ENCODE peak calls at places on chromosomes 16 and 17, in five cellular contexts. One of them, this sample, is unnamed.

GRCh38 chr16:82062645-82063058 is 27.6 kb downstream of the HSD17B2 start:
- DNase-seq in SK-N-MC: no peak
- DNase-seq in Panc1: no peak
- DNase-seq in HCT116: no peak
- DNase-seq in breast epithelium: no peak
- DNase-seq in this sample: no peak

GRCh38 chr16:14050297-14051027 is 20.7 kb upstream of the MRTFB start:
- DNase-seq in HCT116: no peak
- DNase-seq in breast epithelium: peak; percentile 54
- DNase-seq in Panc1: no peak
- DNase-seq in SK-N-MC: no peak
- DNase-seq in this sample: peak; percentile 62

GRCh38 chr17:44379887-44380286 is 9.6 kb downstream of the ITGA2B start:
- DNase-seq in SK-N-MC: no peak
- DNase-seq in HCT116: no peak
- DNase-seq in Panc1: no peak
- DNase-seq in breast epithelium: no peak
- DNase-seq in this sample: no peak

GRCh38 chr16:75761111-75761510 is 34.8 kb upstream of the CPHXL start:
- DNase-seq in SK-N-MC: no peak
- DNase-seq in Panc1: no peak
- DNase-seq in breast epithelium: no peak
- DNase-seq in HCT116: no peak
- DNase-seq in this sample: no peak

GRCh38 chr17:47741793-47742145 is 8.7 kb downstream of the TBX21 start:
- DNase-seq in HCT116: no peak
- DNase-seq in Panc1: no peak
- DNase-seq in breast epithelium: no peak
- DNase-seq in SK-N-MC: no peak
- DNase-seq in this sample: no peak

GRCh38 chr17:22233382-22233781 is 541.1 kb downstream of the KCNJ18 start:
- DNase-seq in HCT116: no peak
- DNase-seq in SK-N-MC: no peak
- DNase-seq in Panc1: no peak
- DNase-seq in breast epithelium: no peak
- DNase-seq in this sample: no peak

GRCh38 chr17:9443811-9444210 is 131.8 kb downstream of the STX8 start:
- DNase-seq in HCT116: no peak
- DNase-seq in Panc1: no peak
- DNase-seq in breast epithelium: no peak
- DNase-seq in SK-N-MC: no peak
- DNase-seq in this sample: no peak

GRCh38 chr16:22141746-22142145 is 20.6 kb upstream of the SDR42E2 start:
- DNase-seq in breast epithelium: no peak
- DNase-seq in SK-N-MC: no peak
- DNase-seq in HCT116: peak; percentile 21
- DNase-seq in Panc1: no peak
- DNase-seq in this sample: peak; percentile 6

GRCh38 chr17:7478276-7479138 is 924 bp downstream of the ZBTB4 start:
- DNase-seq in HCT116: no peak
- DNase-seq in Panc1: no peak
- DNase-seq in breast epithelium: no peak
- DNase-seq in SK-N-MC: no peak
- DNase-seq in this sample: peak; percentile 35

GRCh38 chr17:27259356-27259755 is 34.6 kb upstream of the WSB1 start:
- DNase-seq in Panc1: no peak
- DNase-seq in SK-N-MC: no peak
- DNase-seq in breast epithelium: no peak
- DNase-seq in HCT116: no peak
- DNase-seq in this sample: no peak

GRCh38 chr17:31582151-31582907 is 190.9 kb downstream of the RAB11FIP4 start:
- DNase-seq in HCT116: no peak
- DNase-seq in Panc1: no peak
- DNase-seq in breast epithelium: peak; percentile 54
- DNase-seq in SK-N-MC: no peak
- DNase-seq in this sample: peak; percentile 73

GRCh38 chr16:67966549-67967182 is 1.8 kb downstream of the SLC12A4 start:
- DNase-seq in breast epithelium: no peak
- DNase-seq in HCT116: peak; percentile 24
- DNase-seq in Panc1: no peak
- DNase-seq in SK-N-MC: no peak
- DNase-seq in this sample: peak; percentile 29
- TF ChIP-seq POLR2AphosphoS5 in breast epithelium: no peak
- TF ChIP-seq POLR2AphosphoS5 in HCT116: no peak
- TF ChIP-seq POLR2AphosphoS5 in Panc1: no peak
- TF ChIP-seq POLR2AphosphoS5 in SK-N-MC: no peak
- TF ChIP-seq POLR2AphosphoS5 in this sample: no peak

GRCh38 chr17:60506312-60506711 is 19.7 kb downstream of the APPBP2 start:
- DNase-seq in SK-N-MC: no peak
- DNase-seq in Panc1: no peak
- DNase-seq in HCT116: no peak
- DNase-seq in breast epithelium: no peak
- DNase-seq in this sample: peak; percentile 33

GRCh38 chr17:60508384-60508980 is 17.6 kb downstream of the APPBP2 start:
- DNase-seq in Panc1: no peak
- DNase-seq in breast epithelium: no peak
- DNase-seq in HCT116: no peak
- DNase-seq in SK-N-MC: no peak
- DNase-seq in this sample: no peak

GRCh38 chr17:60510723-60511122 is 15.3 kb downstream of the APPBP2 start:
- DNase-seq in HCT116: no peak
- DNase-seq in SK-N-MC: no peak
- DNase-seq in Panc1: no peak
- DNase-seq in breast epithelium: no peak
- DNase-seq in this sample: no peak

GRCh38 chr17:60513014-60513413 is 13.0 kb downstream of the APPBP2 start:
- DNase-seq in SK-N-MC: no peak
- DNase-seq in breast epithelium: no peak
- DNase-seq in Panc1: no peak
- DNase-seq in HCT116: no peak
- DNase-seq in this sample: no peak

GRCh38 chr17:60510031-60510430 is 16.0 kb downstream of the APPBP2 start:
- DNase-seq in breast epithelium: no peak
- DNase-seq in HCT116: no peak
- DNase-seq in SK-N-MC: no peak
- DNase-seq in Panc1: no peak
- DNase-seq in this sample: no peak
- TF ChIP-seq POLR2AphosphoS5 in breast epithelium: no peak
- TF ChIP-seq POLR2AphosphoS5 in HCT116: no peak
- TF ChIP-seq POLR2AphosphoS5 in SK-N-MC: no peak
- TF ChIP-seq POLR2AphosphoS5 in Panc1: no peak
- TF ChIP-seq POLR2AphosphoS5 in this sample: no peak

GRCh38 chr17:66716236-66717026 is 118.5 kb upstream of the CACNG5 start:
- DNase-seq in Panc1: no peak
- DNase-seq in breast epithelium: no peak
- DNase-seq in SK-N-MC: peak; percentile 80
- DNase-seq in HCT116: no peak
- DNase-seq in this sample: peak; percentile 52
- TF ChIP-seq POLR2AphosphoS5 in Panc1: no peak
- TF ChIP-seq POLR2AphosphoS5 in breast epithelium: no peak
- TF ChIP-seq POLR2AphosphoS5 in SK-N-MC: peak; percentile 17
- TF ChIP-seq POLR2AphosphoS5 in HCT116: no peak
- TF ChIP-seq POLR2AphosphoS5 in this sample: no peak

DNA sequence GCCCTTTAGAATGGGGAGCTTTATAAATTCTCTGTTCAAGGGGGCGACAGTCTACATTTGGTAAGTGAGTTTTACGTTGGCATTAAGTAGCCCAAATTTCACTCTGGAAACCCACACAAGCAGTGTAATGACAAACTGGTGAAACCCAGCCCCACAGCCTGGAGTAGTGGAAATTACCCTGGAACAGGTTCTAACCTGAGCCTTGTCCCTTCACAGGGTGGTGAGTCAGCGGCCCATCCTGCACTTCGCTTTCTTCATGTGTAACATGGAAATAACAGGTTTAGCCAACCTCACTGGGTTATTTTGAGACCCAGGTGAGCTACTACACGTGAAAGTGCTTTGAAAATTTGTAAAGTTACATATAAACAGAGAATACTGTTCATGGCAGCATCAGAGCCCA is 3.5 kb upstream of the TLCD3A start:
- DNase-seq in Panc1: no peak
- DNase-seq in SK-N-MC: no peak
- DNase-seq in HCT116: no peak
- DNase-seq in breast epithelium: no peak
- DNase-seq in this sample: no peak
- TF ChIP-seq POLR2AphosphoS5 in Panc1: no peak
- TF ChIP-seq POLR2AphosphoS5 in SK-N-MC: no peak
- TF ChIP-seq POLR2AphosphoS5 in HCT116: no peak
- TF ChIP-seq POLR2AphosphoS5 in breast epithelium: no peak
- TF ChIP-seq POLR2AphosphoS5 in this sample: no peak

DNA sequence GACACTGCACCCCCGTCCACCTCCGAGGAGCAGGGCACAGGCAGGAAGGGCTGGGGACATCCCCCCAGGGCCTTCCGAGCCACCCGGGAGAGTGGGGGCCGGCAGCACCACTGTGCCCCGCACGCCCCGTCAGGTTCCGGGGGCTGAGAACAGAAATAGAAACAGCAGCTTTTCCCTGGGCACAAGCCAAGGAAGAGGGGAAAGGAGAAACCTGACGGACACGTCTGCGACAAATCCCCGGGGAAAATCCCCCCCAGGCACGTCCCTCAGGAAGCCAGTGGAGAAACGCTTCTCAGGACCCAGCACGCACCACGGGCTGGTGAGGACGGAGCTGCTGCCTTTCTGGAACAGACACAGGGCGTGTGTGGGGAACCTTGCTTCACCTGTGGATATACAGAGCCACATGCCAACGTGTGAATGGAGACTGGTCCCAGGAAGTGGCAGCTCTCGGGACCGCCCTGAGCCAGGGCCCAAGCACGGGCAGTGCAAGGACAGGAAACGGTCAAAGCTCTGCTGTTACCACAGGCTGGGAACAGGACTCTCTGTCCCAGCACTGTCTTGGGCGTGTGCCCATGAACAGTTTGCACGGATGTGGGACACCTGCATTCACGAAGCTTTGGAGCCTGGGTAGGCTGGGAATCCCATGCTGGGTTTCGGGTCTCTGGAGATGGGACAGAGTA is 1.2 kb upstream of the TMEM204 start:
- DNase-seq in HCT116: no peak
- DNase-seq in breast epithelium: peak; percentile 81
- DNase-seq in SK-N-MC: no peak
- DNase-seq in Panc1: no peak
- DNase-seq in this sample: no peak
- TF ChIP-seq POLR2AphosphoS5 in HCT116: no peak
- TF ChIP-seq POLR2AphosphoS5 in breast epithelium: peak; percentile 49
- TF ChIP-seq POLR2AphosphoS5 in SK-N-MC: no peak
- TF ChIP-seq POLR2AphosphoS5 in Panc1: no peak
- TF ChIP-seq POLR2AphosphoS5 in this sample: no peak

DNA sequence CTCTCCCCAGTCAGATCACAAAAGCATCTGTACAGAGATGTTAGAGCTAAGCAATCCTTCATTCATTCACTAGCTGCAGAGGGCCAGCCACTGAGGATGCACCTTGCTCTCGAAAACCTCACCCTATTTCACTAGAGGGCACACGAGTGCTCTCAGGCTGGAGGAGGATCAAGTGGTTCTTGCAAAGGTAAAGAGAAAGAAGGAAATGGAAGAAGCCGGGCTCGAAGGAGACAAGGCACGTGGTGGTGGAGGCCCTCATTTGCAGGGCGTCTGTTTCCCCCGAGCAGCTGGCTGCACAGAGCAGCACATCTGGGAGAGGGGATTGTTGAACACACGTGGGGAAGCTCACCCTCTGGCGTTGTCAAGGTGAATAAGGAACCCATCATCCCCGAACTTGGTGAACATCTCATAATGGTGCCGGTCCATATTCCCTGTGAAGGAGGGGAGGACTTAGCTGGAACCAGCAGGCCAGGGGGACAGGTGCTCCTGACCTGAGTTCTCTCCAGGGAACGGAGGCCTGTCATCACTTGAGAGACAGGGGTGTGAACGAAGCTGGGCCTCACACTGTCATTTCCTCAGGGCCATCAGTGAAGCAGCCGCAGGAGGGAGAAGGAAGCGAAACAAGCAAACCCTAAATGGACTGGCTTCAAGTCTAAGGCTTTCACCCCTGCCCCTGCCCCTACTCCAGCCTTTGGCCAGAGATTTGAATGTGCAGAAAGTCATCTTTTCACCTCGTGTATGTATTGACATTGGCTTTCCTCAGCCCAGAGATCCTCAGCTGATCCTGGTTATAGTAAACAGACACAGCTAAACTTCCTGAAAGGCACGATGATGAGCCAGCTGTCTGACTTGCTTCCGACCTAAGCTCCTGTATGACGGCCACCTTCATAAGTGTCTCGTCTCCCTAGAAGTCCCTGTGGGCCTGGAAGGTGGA is 27.6 kb downstream of the PRKAR1A start:
- DNase-seq in HCT116: no peak
- DNase-seq in breast epithelium: no peak
- DNase-seq in Panc1: no peak
- DNase-seq in SK-N-MC: no peak
- DNase-seq in this sample: no peak
- TF ChIP-seq POLR2AphosphoS5 in HCT116: no peak
- TF ChIP-seq POLR2AphosphoS5 in breast epithelium: peak; percentile 31
- TF ChIP-seq POLR2AphosphoS5 in Panc1: no peak
- TF ChIP-seq POLR2AphosphoS5 in SK-N-MC: no peak
- TF ChIP-seq POLR2AphosphoS5 in this sample: no peak

GRCh38 chr16:54473201-54473993 is 186.8 kb upstream of the IRX3 start:
- DNase-seq in Panc1: no peak
- DNase-seq in breast epithelium: no peak
- DNase-seq in HCT116: no peak
- DNase-seq in SK-N-MC: no peak
- DNase-seq in this sample: no peak
- TF ChIP-seq POLR2AphosphoS5 in Panc1: no peak
- TF ChIP-seq POLR2AphosphoS5 in breast epithelium: peak; percentile 50
- TF ChIP-seq POLR2AphosphoS5 in HCT116: no peak
- TF ChIP-seq POLR2AphosphoS5 in SK-N-MC: no peak
- TF ChIP-seq POLR2AphosphoS5 in this sample: no peak

GRCh38 chr17:78961571-78961970 is 18.2 kb downstream of the LGALS3BP start:
- DNase-seq in HCT116: no peak
- DNase-seq in SK-N-MC: no peak
- DNase-seq in breast epithelium: no peak
- DNase-seq in Panc1: no peak
- DNase-seq in this sample: no peak

GRCh38 chr17:78959803-78960202 is 19.9 kb downstream of the LGALS3BP start:
- DNase-seq in breast epithelium: no peak
- DNase-seq in SK-N-MC: no peak
- DNase-seq in HCT116: no peak
- DNase-seq in Panc1: no peak
- DNase-seq in this sample: no peak

GRCh38 chr17:78958556-78959191 is 21.0 kb downstream of the LGALS3BP start:
- DNase-seq in HCT116: no peak
- DNase-seq in breast epithelium: no peak
- DNase-seq in Panc1: no peak
- DNase-seq in SK-N-MC: no peak
- DNase-seq in this sample: no peak

GRCh38 chr17:78962345-78962983 is 17.3 kb downstream of the LGALS3BP start:
- DNase-seq in SK-N-MC: no peak
- DNase-seq in HCT116: peak; percentile 81
- DNase-seq in breast epithelium: no peak
- DNase-seq in Panc1: no peak
- DNase-seq in this sample: no peak

DNA sequence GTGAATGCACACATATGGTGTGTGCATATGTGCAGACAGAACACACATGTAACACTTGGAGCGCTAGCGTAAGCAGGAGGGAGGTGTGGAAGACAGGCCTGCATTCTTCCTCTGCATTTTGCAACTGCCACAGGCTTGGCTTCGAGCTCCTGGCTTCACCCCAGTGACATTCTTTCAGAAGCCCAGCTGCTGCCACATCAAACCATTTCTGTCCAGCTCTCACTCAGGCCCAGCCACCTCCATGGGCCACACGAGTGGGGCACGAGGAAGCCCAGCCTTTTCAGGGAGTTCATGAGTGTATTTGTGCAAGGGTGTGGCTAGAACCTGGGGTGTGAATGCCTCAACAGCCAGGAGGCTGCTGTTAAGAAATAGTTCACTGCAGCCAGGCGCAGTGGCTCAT is 18.8 kb downstream of the LGALS3BP start:
- DNase-seq in SK-N-MC: no peak
- DNase-seq in HCT116: no peak
- DNase-seq in Panc1: no peak
- DNase-seq in breast epithelium: peak; percentile 42
- DNase-seq in this sample: no peak
- TF ChIP-seq POLR2AphosphoS5 in SK-N-MC: no peak
- TF ChIP-seq POLR2AphosphoS5 in HCT116: no peak
- TF ChIP-seq POLR2AphosphoS5 in Panc1: no peak
- TF ChIP-seq POLR2AphosphoS5 in breast epithelium: no peak
- TF ChIP-seq POLR2AphosphoS5 in this sample: no peak

This sample was measured in endothelial cell of umbilical vein.